ENCODE peak calls at places on chromosomes 4 and X, in nine cellular contexts. B is heart left ventricle; I is lower leg skin; P is endodermal cell; G is activated CD8-positive, alpha-beta T cell treated with anti-CD3 and anti-CD28 coated beads for 36 hours; N is fibroblast of the aortic adventitia; R is sigmoid colon; Q is Calu3; F is heart right ventricle. X is an unnamed sample.

GRCh38 chr4:104549736-104550135 is 55.0 kb upstream of the CXXC4 start:
- DNase-seq in P (no peak), N (no peak), G (no peak), Q (no peak), B (no peak), F (no peak), I (no peak), R (no peak), X (no peak)

GRCh38 chrX:84259868-84260267 is 71.9 kb upstream of the RPS6KA6 start:
- DNase-seq in N (no peak), Q (no peak), F (no peak), B (no peak), P (no peak), G (no peak), I (no peak), R (no peak), X (no peak)

GRCh38 chrX:10603612-10604011 is 16.8 kb downstream of the MID1 start:
- DNase-seq in F (no peak), I (no peak), G (no peak), B (no peak), P (peak), R (no peak), Q (no peak), N (no peak), X (no peak)

GRCh38 chr4:33060873-33061542 is 2340.8 kb downstream of the PCDH7 start:
- DNase-seq in N (peak), R (no peak), P (peak), Q (peak), I (no peak), F (peak), B (no peak), G (peak), X (no peak)

GRCh38 chr4:105140684-105141490 is 5.8 kb upstream of the TET2 start:
- DNase-seq in N (peak), Q (peak), B (peak), F (peak), I (no peak), R (no peak), P (peak), G (peak), X (peak)

GRCh38 chr4:142367326-142368188 is 478.5 kb downstream of the INPP4B start:
- DNase-seq in R (no peak), Q (no peak), P (no peak), F (no peak), B (no peak), G (no peak), N (no peak), I (no peak), X (no peak)

GRCh38 chr4:155772459-155773195 is 13.8 kb downstream of the GUCY1B1 start:
- DNase-seq in Q (no peak), R (no peak), F (no peak), G (no peak), B (no peak), P (no peak), I (no peak), N (no peak), X (no peak)

GRCh38 chr4:169070071-169070894 is 60.2 kb upstream of the CBR4 start:
- DNase-seq in B (peak), I (peak), P (peak), N (peak), F (peak), Q (peak), G (no peak), R (no peak), X (no peak)

GRCh38 chr4:147494301-147494700 is 13.4 kb downstream of the EDNRA start:
- DNase-seq in N (no peak), G (no peak), I (no peak), F (no peak), B (no peak), P (no peak), R (no peak), Q (no peak), X (no peak)

GRCh38 chr4:126777649-126778048 is 855.1 kb upstream of the INTU start:
- DNase-seq in N (peak), G (no peak), B (no peak), I (no peak), F (no peak), R (no peak), P (no peak), Q (no peak), X (no peak)

GRCh38 chrX:141839856-141840255 is 1.7 kb downstream of the MAGEC3 start:
- DNase-seq in R (no peak), G (no peak), Q (no peak), F (no peak), I (no peak), N (no peak), B (no peak), P (no peak), X (no peak)

GRCh38 chr4:101103381-101104142 is 243.8 kb downstream of the PPP3CA start:
- DNase-seq in G (no peak), I (no peak), R (no peak), F (no peak), N (peak), Q (no peak), P (no peak), B (no peak), X (peak)

GRCh38 chr4:76811604-76812412 is 86.1 kb downstream of the SOWAHB start:
- DNase-seq in I (no peak), F (peak), N (peak), G (no peak), R (peak), Q (no peak), P (peak), B (peak), X (no peak)

GRCh38 chr4:102610007-102610406 is 108.8 kb downstream of the NFKB1 start:
- DNase-seq in B (no peak), R (no peak), P (no peak), G (no peak), Q (no peak), F (no peak), N (no peak), I (no peak), X (no peak)

GRCh38 chr4:75042601-75043208 is 109.8 kb downstream of the PARM1 start:
- DNase-seq in F (no peak), G (no peak), I (no peak), R (no peak), Q (no peak), B (no peak), N (no peak), P (no peak), X (no peak)

GRCh38 chr4:37674446-37674845 is 11.7 kb downstream of the RELL1 start:
- DNase-seq in Q (no peak), N (no peak), F (no peak), P (no peak), G (no peak), I (no peak), R (no peak), B (no peak), X (no peak)

GRCh38 chrX:66000178-66000577 is 39.7 kb downstream of the VSIG4 start:
- DNase-seq in I (no peak), N (no peak), B (no peak), P (no peak), F (no peak), Q (no peak), G (no peak), R (no peak), X (no peak)

GRCh38 chr4:106238819-106239420 is 77.1 kb downstream of the TBCK start:
- DNase-seq in F (peak), P (peak), R (no peak), Q (peak), B (no peak), I (no peak), N (peak), G (peak), X (peak)

GRCh38 chr4:21447320-21448055 is 501.1 kb downstream of the KCNIP4 start:
- DNase-seq in P (no peak), G (no peak), B (no peak), R (no peak), I (no peak), Q (peak), N (no peak), F (no peak), X (no peak)
- TF ChIP-seq CTCF in P (peak), G (no peak), B (no peak), R (no peak), I (no peak), Q (no peak), N (no peak), F (no peak), X (no peak)

GRCh38 chrX:130268500-130269170 is at the start of gene ZNF280C:
- DNase-seq in I (peak), B (peak), G (peak), R (peak), Q (peak), F (peak), N (peak), P (peak), X (peak)
- TF ChIP-seq CTCF in I (no peak), B (no peak), G (no peak), R (no peak), Q (no peak), F (no peak), N (peak), P (peak), X (no peak)

DNA sequence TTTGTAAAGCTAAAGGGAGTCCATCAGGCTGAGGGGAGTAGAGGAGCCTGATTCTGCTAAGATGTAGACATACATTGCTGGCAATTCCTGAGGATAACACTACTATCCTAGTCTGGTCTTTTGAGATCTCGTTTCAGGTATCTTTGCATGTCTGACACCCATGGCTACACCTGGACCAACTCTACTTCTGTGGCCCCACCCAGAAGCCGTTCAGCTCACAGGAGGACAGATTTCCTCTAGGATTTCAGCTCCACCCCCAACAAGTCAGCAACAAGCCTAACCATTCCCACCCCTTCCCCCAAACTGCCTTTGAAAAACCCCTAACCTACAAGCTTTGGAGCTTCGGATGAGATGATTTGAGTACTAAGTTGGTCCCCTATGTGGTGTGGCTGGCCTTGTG is 848.2 kb downstream of the NLGN4X start:
- DNase-seq in G (no peak), F (no peak), P (peak), I (no peak), N (no peak), R (no peak), B (no peak), Q (no peak), X (no peak)
- TF ChIP-seq CTCF in G (no peak), F (no peak), P (no peak), I (no peak), N (no peak), R (no peak), B (no peak), Q (no peak), X (no peak)

DNA sequence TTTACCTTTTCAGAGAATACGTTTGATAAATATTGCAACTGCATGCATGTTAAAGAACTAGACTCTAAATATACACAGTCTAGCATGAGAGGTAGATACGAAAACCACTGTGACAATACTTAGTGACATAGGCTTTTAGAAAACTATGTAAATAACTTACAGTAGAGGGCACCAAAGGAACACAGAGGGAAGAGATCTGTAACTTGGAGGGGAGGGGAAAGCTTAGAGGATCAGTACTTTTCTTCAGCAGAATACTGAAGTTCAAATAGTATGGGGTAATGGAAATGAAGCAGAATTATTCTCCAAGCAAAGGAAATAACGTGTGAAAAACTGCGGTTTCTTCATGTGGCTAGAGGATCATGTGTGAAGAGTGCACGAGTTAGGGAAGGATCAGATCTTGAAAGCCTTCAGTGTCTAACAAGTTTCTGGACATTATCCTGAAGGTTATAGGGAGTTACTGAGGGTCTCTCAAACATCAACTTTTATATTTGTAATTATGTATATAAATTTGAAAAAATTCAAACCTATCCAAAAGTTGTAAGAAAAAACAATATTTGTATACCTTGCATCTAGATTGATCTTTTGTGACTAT is 264.3 kb downstream of the NPFFR2 start:
- DNase-seq in B (no peak), I (no peak), Q (no peak), F (no peak), P (no peak), G (no peak), N (peak), R (no peak), X (peak)
- TF ChIP-seq CTCF in B (peak), I (no peak), Q (no peak), F (peak), P (peak), G (peak), N (peak), R (peak), X (no peak)

GRCh38 chr4:40916880-40917279 is 167.1 kb downstream of the NSUN7 start:
- DNase-seq in I (no peak), F (peak), G (peak), B (no peak), R (no peak), Q (peak), P (peak), N (no peak), X (peak)
- TF ChIP-seq CTCF in I (no peak), F (peak), G (peak), B (peak), R (no peak), Q (peak), P (peak), N (peak), X (peak)